ENCODE peak calls at places on chromosomes 13 and 19, in eight cellular contexts. E is cardiac muscle cell, T is mucosa of descending colon, R is heart right ventricle, G is uterus, Y is transverse colon, O is AG04449, U is brain microvascular endothelial cell. S is an unnamed sample.

GRCh38 chr19:35533822-35534521 is 716 bp downstream of the GAPDHS start:
- DNase-seq in E (peak; percentile 57), T (peak; percentile 73), R (no peak), G (no peak), Y (peak; percentile 49), O (no peak), U (no peak), S (peak; percentile 91)

GRCh38 chr13:103288114-103288513 is 221.9 kb upstream of the SLC10A2 start:
- DNase-seq in E (peak; percentile 12), T (no peak), R (no peak), G (no peak), Y (no peak), O (no peak), U (no peak), S (no peak)

GRCh38 chr13:79907527-79907926 is 426.6 kb downstream of the NDFIP2 start:
- DNase-seq in E (no peak), T (no peak), R (no peak), G (no peak), Y (no peak), O (no peak), U (no peak), S (no peak)

GRCh38 chr19:43725468-43725867 is 9.6 kb downstream of the IRGC start:
- DNase-seq in E (peak; percentile 18), T (no peak), R (peak; percentile 18), G (no peak), Y (no peak), O (no peak), U (no peak), S (no peak)

GRCh38 chr19:45581576-45581975 is 3.0 kb downstream of the OPA3 start:
- DNase-seq in E (no peak), T (no peak), R (no peak), G (no peak), Y (no peak), O (no peak), U (no peak), S (no peak)

GRCh38 chr13:21557995-21558394 is 46.0 kb downstream of the MICU2 start:
- DNase-seq in E (peak; percentile 32), T (no peak), R (no peak), G (no peak), Y (no peak), O (no peak), U (peak; percentile 34), S (no peak)

GRCh38 chr19:2540646-2541454 is 64.9 kb downstream of the GADD45B start:
- DNase-seq in E (peak; percentile 99), T (peak; percentile 83), R (peak; percentile 89), G (peak; percentile 86), Y (peak; percentile 82), O (peak; percentile 92), U (peak; percentile 97), S (peak; percentile 80)

GRCh38 chr19:45404557-45405434 is at the start of gene PPP1R13L:
- DNase-seq in E (peak; percentile 80), T (peak; percentile 95), R (peak; percentile 89), G (peak; percentile 75), Y (peak; percentile 94), O (no peak), U (peak; percentile 77), S (peak; percentile 88)

GRCh38 chr13:55402867-55403266 is 1737.9 kb upstream of the PRR20A start:
- DNase-seq in E (no peak), T (no peak), R (no peak), G (no peak), Y (no peak), O (no peak), U (no peak), S (no peak)

GRCh38 chr19:28009696-28010095 is 1203.3 kb downstream of the UQCRFS1 start:
- DNase-seq in E (peak; percentile 38), T (no peak), R (no peak), G (no peak), Y (no peak), O (no peak), U (no peak), S (no peak)

GRCh38 chr19:44685877-44686276 is 13.1 kb upstream of the CEACAM16 start:
- DNase-seq in E (peak; percentile 69), T (no peak), R (peak; percentile 34), G (no peak), Y (no peak), O (no peak), U (peak; percentile 45), S (no peak)

GRCh38 chr13:41004875-41005693 is 14.0 kb downstream of the ELF1 start:
- DNase-seq in E (peak; percentile 35), T (no peak), R (no peak), G (no peak), Y (no peak), O (no peak), U (no peak), S (no peak)

GRCh38 chr19:19595171-19595701 is 23.3 kb downstream of the PBX4 start:
- DNase-seq in E (peak; percentile 64), T (no peak), R (no peak), G (no peak), Y (no peak), O (no peak), U (peak; percentile 21), S (no peak)

GRCh38 chr13:108214511-108215383 is 589 bp downstream of the LIG4 start:
- DNase-seq in E (no peak), T (no peak), R (peak; percentile 11), G (peak; percentile 16), Y (no peak), O (no peak), U (no peak), S (peak; percentile 82)

GRCh38 chr19:39398297-39398864 is 7.2 kb downstream of the MED29 start:
- DNase-seq in E (peak; percentile 75), T (peak; percentile 92), R (peak; percentile 66), G (peak; percentile 60), Y (peak; percentile 89), O (no peak), U (peak; percentile 73), S (peak; percentile 95)

GRCh38 chr19:40246292-40247073 is 20.0 kb upstream of the CCNP start:
- DNase-seq in E (no peak), T (no peak), R (no peak), G (no peak), Y (no peak), O (no peak), U (no peak), S (no peak)

GRCh38 chr19:16677060-16677459 is 16.1 kb downstream of the TMEM38A start:
- DNase-seq in E (peak; percentile 6), T (no peak), R (no peak), G (no peak), Y (no peak), O (no peak), U (no peak), S (no peak)

GRCh38 chr19:8429044-8429443 is 15.7 kb upstream of the HNRNPM start:
- DNase-seq in E (no peak), T (no peak), R (no peak), G (no peak), Y (no peak), O (no peak), U (no peak), S (no peak)

GRCh38 chr13:96963786-96964475 is 30.3 kb downstream of the OXGR1 start:
- DNase-seq in E (no peak), T (no peak), R (no peak), G (no peak), Y (no peak), O (no peak), U (no peak), S (no peak)
- TF ChIP-seq CTCF in E (no peak), T (no peak), R (no peak), G (no peak), Y (no peak), O (no peak), U (no peak), S (no peak)

DNA sequence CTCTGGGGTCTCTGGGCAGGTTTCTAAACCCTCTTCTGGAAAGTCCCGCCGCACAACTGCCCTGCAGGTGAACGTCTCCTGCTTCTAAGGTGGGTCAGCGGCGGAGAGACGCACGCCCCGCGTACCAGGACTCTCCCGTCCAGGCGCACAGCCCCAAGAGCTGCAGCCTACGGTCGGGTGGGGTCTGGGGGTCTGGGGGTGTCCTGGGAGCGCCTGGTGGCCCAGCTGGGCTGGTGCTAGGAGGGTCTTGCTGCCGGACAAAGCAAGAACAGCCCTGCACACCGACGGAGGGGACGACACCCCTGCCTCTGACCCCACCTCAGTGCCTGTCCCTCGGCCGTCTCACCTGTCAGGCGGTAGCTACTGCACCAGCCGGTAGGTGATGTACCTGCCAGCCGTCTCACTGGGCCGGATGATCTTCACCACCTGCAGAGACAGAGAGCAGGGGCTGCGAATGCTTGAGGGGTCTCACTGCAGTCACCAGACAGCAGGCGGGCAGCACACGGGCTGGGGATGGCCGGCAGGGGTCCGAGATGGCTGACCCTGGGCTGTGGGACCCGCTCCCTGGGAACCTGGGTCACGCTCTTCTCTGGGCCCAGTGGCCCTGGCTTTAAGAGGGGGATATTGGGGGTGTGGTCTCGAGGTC is 5.9 kb downstream of the POLR2E start:
- DNase-seq in E (no peak), T (no peak), R (no peak), G (no peak), Y (no peak), O (no peak), U (no peak), S (peak; percentile 79)
- TF ChIP-seq CTCF in E (no peak), T (no peak), R (no peak), G (no peak), Y (no peak), O (no peak), U (no peak), S (no peak)

GRCh38 chr19:845707-846481 is 5.1 kb downstream of the PRTN3 start:
- DNase-seq in E (no peak), T (no peak), R (no peak), G (no peak), Y (no peak), O (no peak), U (no peak), S (no peak)

GRCh38 chr19:844300-844971 is 3.6 kb downstream of the PRTN3 start:
- DNase-seq in E (no peak), T (no peak), R (no peak), G (no peak), Y (no peak), O (no peak), U (no peak), S (no peak)

GRCh38 chr19:843836-844299 is 3.1 kb downstream of the PRTN3 start:
- DNase-seq in E (no peak), T (no peak), R (no peak), G (no peak), Y (no peak), O (no peak), U (no peak), S (no peak)

GRCh38 chr19:840519-841206 is at the start of gene PRTN3:
- DNase-seq in E (no peak), T (no peak), R (no peak), G (no peak), Y (no peak), O (no peak), U (no peak), S (peak; percentile 88)

GRCh38 chr19:843180-843835 is 2.5 kb downstream of the PRTN3 start:
- DNase-seq in E (no peak), T (no peak), R (no peak), G (no peak), Y (no peak), O (no peak), U (no peak), S (peak; percentile 86)
- TF ChIP-seq CTCF in E (no peak), T (no peak), R (no peak), G (no peak), Y (no peak), O (no peak), U (peak; percentile 33), S (no peak)

DNA sequence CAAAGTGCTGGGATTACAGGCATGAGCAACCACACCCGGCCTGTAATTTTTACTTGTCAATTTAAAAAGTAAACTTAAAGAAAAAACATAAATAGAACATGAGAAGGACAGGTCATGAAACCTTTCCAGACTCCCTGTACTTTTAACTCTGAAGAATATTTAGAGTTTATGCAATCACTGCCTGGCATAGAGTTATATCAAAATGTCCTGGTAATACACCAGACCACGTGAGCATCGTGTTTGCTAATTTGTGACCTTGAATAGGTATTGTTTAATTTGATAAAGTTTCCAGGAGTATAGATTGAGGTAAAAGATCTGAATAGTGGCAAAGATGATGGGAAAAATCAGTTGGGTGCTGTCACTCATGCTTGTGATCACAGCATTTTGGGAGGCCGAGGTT is 81.2 kb upstream of the RNF113B start:
- DNase-seq in E (no peak), T (no peak), R (no peak), G (no peak), Y (no peak), O (no peak), U (no peak), S (no peak)
- TF ChIP-seq CTCF in E (no peak), T (no peak), R (no peak), G (no peak), Y (no peak), O (no peak), U (no peak), S (no peak)